ENCODE peak calls at places on chromosome 22, in nine cellular contexts. K is CD8-positive, alpha-beta memory T cell; E is stomach; I is psoas muscle; W is keratinocyte; Z is A549; Q is sigmoid colon; L is uterus; D is PC-9. V is an unnamed sample.

GRCh38 chr22:26429458-26430238 is 588 bp downstream of the ASPHD2 start:
- DNase-seq in E (no peak), D (no peak), Z (no peak), W (no peak), K (no peak), Q (no peak), I (no peak), L (peak; percentile 19), V (peak; percentile 28)

GRCh38 chr22:30113494-30113893 is 33.2 kb downstream of the HORMAD2 start:
- DNase-seq in Z (no peak), Q (no peak), K (no peak), E (no peak), D (no peak), L (no peak), W (no peak), I (no peak), V (no peak)

GRCh38 chr22:19966908-19967750 is 25.5 kb upstream of the TXNRD2 start:
- DNase-seq in Q (no peak), E (no peak), L (no peak), Z (no peak), K (no peak), W (no peak), D (no peak), I (no peak), V (no peak)

GRCh38 chr22:50320116-50320515 is 6.7 kb downstream of the DENND6B start:
- DNase-seq in L (no peak), Q (no peak), Z (no peak), D (no peak), K (no peak), W (no peak), E (no peak), I (no peak), V (no peak)

GRCh38 chr22:31944700-31945477 is 554 bp downstream of the YWHAH start:
- DNase-seq in E (peak; percentile 52), W (no peak), L (no peak), Z (peak; percentile 16), D (no peak), I (peak; percentile 66), K (peak; percentile 28), Q (peak; percentile 79), V (peak; percentile 76)

GRCh38 chr22:39083212-39084165 is 6.4 kb downstream of the APOBEC3G start:
- DNase-seq in I (no peak), Z (no peak), K (no peak), D (no peak), E (no peak), Q (no peak), L (no peak), W (no peak), V (peak; percentile 14)

GRCh38 chr22:28358244-28358777 is 321.3 kb downstream of the TTC28 start:
- DNase-seq in K (no peak), E (no peak), L (no peak), D (no peak), Q (no peak), I (no peak), W (no peak), Z (no peak), V (no peak)

GRCh38 chr22:41513391-41513790 is 30.9 kb downstream of the POLR3H start:
- DNase-seq in I (no peak), W (no peak), Q (no peak), E (no peak), Z (no peak), L (no peak), D (no peak), K (no peak), V (no peak)

GRCh38 chr22:27408068-27408467 is 393.5 kb downstream of the MN1 start:
- DNase-seq in W (no peak), D (no peak), I (no peak), L (no peak), Z (no peak), Q (no peak), K (no peak), E (no peak), V (no peak)

GRCh38 chr22:22571429-22571828 is 12.4 kb upstream of the PRAME start:
- DNase-seq in I (no peak), D (no peak), W (no peak), K (no peak), L (no peak), Q (no peak), E (no peak), Z (no peak), V (no peak)

DNA sequence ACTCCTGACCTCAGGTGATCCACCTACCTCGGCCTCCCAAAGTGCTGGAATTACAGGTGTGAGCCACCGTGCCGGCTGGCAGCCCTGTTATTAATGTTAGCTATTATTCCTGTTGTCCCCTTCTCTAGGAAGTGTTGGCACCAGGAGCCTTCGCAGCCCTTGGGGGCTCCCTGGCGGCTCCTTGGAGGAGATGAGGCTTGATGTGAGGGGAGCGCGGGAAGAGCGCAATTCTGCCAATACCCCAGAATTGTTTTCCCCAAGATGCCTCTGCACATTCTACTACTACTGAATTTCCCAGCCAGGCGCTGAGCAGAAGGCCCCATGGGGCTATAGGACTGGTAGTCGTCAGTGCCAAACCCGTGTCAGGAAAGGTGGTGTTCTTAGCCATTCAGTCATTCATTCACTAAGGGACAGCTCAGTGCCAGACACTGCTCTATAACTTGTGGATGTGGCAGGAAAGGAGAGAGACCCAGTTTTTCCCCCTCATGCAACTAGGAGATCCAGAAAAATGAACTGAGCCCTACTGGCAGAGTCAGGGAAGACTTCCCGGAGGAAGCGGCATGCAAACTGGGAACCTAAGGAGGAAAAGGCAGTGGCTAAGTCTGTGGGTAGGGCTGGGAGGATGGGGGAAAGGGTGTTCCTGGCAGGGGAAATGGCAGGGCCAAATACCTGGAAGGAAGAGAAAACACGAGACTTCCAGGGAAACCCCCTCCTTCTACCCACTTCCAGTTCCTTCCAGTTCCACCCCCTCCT is 3.5 kb downstream of the FBLN1 start:
- DNase-seq in Q (no peak), W (no peak), D (no peak), K (no peak), L (no peak), I (no peak), E (no peak), Z (no peak), V (no peak)
- H3K4me1 ChIP-seq in Q (peaks cover 51% of the 10 kb centered on the region), W (peaks cover 14% of the 10 kb centered on the region), D (peaks cover 42% of the 10 kb centered on the region), K (no peaks in the 10 kb centered on the region), L (no peaks in the 10 kb centered on the region), I (no peaks in the 10 kb centered on the region), E (peaks cover 21% of the 10 kb centered on the region), Z (peaks cover 9% of the 10 kb centered on the region), V (peaks cover 5% of the 10 kb centered on the region)

DNA sequence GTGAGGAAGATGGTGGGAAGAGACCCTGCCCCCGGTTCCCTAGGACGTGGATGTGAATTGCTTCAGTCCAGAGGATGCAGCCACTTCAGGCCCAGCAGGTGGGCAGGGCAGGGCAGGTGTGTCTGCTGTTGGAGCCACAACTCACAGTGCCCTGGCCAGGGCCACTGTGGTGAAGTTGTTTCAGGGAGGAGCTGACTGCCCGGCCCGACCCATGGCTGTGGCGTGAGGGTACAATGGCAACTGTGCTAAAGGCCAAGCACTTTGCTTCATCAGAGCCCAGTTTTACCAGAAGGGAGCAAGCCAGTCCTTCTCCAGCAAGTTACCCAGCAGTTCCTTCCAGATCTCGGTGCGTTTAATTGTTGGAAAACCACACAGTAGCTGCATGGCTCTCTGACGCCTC is 1174.4 kb downstream of the BRD1 start:
- DNase-seq in Q (no peak), W (no peak), L (no peak), K (no peak), E (no peak), D (no peak), Z (no peak), I (no peak), V (no peak)
- H3K9me3 ChIP-seq in Q (no peaks in the 10 kb centered on the region), W (peaks cover 27% of the 10 kb centered on the region), L (no peaks in the 10 kb centered on the region), K (no peaks in the 10 kb centered on the region), E (peaks cover 8% of the 10 kb centered on the region), D (no peaks in the 10 kb centered on the region), Z (no peaks in the 10 kb centered on the region), I (no peaks in the 10 kb centered on the region), V (no peaks in the 10 kb centered on the region)

GRCh38 chr22:25358421-25359170 is 139.2 kb downstream of the CRYBB2 start:
- DNase-seq in Q (peak; percentile 40), L (no peak), K (no peak), Z (no peak), E (no peak), D (no peak), I (no peak), W (no peak), V (no peak)
- H3K4me3 ChIP-seq in Q (no peak overlapping the region), L (no peak overlapping the region), K (no peak overlapping the region), Z (no peak overlapping the region), E (no peak overlapping the region), D (no peak overlapping the region), I (no peak overlapping the region), W (no peak overlapping the region), V (no peak overlapping the region)

GRCh38 chr22:35783943-35784614 is 66.4 kb downstream of the APOL5 start:
- DNase-seq in K (no peak), L (no peak), D (peak; percentile 99), W (peak; percentile 48), Q (no peak), E (no peak), Z (peak; percentile 38), I (no peak), V (no peak)

GRCh38 chr22:35785181-35785923 is 67.7 kb downstream of the APOL5 start:
- DNase-seq in Q (no peak), D (no peak), K (no peak), I (no peak), L (no peak), W (no peak), E (no peak), Z (no peak), V (no peak)

GRCh38 chr22:35781898-35782297 is 64.2 kb downstream of the APOL5 start:
- DNase-seq in W (no peak), Z (no peak), I (no peak), K (no peak), D (no peak), L (no peak), E (no peak), Q (no peak), V (no peak)

GRCh38 chr22:35784633-35785032 is 67.0 kb downstream of the APOL5 start:
- DNase-seq in K (no peak), E (no peak), I (no peak), D (no peak), W (no peak), Q (no peak), Z (no peak), L (no peak), V (no peak)

GRCh38 chr22:35782504-35782903 is 64.8 kb downstream of the APOL5 start:
- DNase-seq in Z (no peak), I (no peak), E (no peak), L (no peak), W (no peak), K (no peak), Q (no peak), D (no peak), V (no peak)
- H3K4me1 ChIP-seq in Z (peaks cover 63% of the 10 kb centered on the region), I (peaks cover 71% of the 10 kb centered on the region), E (no peaks in the 10 kb centered on the region), L (peaks cover 15% of the 10 kb centered on the region), W (peaks cover 43% of the 10 kb centered on the region), K (no peaks in the 10 kb centered on the region), Q (peaks cover 73% of the 10 kb centered on the region), D (peaks cover 44% of the 10 kb centered on the region), V (no peaks in the 10 kb centered on the region)

DNA sequence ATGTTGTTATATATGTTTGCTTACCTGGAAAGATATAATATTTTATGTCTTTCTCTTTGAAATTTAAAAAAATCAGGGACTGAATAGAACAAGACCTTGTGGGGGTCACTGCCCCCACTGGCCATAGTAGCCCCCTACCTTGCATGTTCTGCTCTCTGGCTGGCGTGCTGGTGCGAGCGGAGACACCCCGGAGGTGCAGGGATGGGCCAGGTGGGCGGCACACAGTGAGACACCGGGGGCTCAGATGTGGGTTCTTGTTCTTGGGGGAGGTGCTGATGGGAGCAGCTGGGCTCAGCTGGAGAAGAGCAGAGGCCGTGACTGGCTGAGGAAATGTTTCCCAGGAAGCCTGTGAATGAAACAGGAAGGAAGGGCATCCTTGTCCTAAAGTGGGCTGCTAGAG is 20.2 kb downstream of the GAB4 start:
- DNase-seq in D (no peak), Q (no peak), Z (no peak), W (no peak), E (no peak), L (no peak), I (no peak), K (no peak), V (no peak)
- H3K9me3 ChIP-seq in D (no peaks in the 10 kb centered on the region), Q (no peaks in the 10 kb centered on the region), Z (no peaks in the 10 kb centered on the region), W (peaks cover 6% of the 10 kb centered on the region), E (peaks cover 21% of the 10 kb centered on the region), L (no peaks in the 10 kb centered on the region), I (peaks cover 8% of the 10 kb centered on the region), K (no peaks in the 10 kb centered on the region), V (peaks cover 18% of the 10 kb centered on the region)